ENCODE peak calls at places on chromosomes 11 and 22, in seven cellular contexts. Y is HCT116, H is K562, S is SK-N-SH, P is HepG2, X is H1, T is GM12878. U is an unnamed sample.

GRCh38 chr11:82004537-82005213 is 729.0 kb downstream of the FAM181B start:
- DNase-seq in H (no peak), S (no peak), Y (no peak), X (no peak), P (no peak), T (no peak), U (no peak)

GRCh38 chr22:44381761-44382454 is 69.2 kb upstream of the SHISAL1 start:
- DNase-seq in S (no peak), X (no peak), T (no peak), P (no peak), Y (no peak), H (no peak), U (no peak)

GRCh38 chr11:71499125-71499524 is 27.9 kb upstream of the KRTAP5-7 start:
- DNase-seq in H (no peak), P (no peak), S (peak), T (no peak), Y (no peak), X (no peak), U (no peak)

GRCh38 chr11:68113986-68114385 is 7.2 kb downstream of the CHKA start:
- DNase-seq in Y (no peak), H (no peak), T (no peak), S (no peak), X (no peak), P (no peak), U (no peak)

GRCh38 chr22:46281866-46282678 is 14.3 kb downstream of the TTC38 start:
- DNase-seq in Y (no peak), S (no peak), T (no peak), X (no peak), H (no peak), P (no peak), U (no peak)

GRCh38 chr11:70082829-70083228 is 4.7 kb downstream of the ANO1 start:
- DNase-seq in H (peak), Y (no peak), S (no peak), T (no peak), P (no peak), X (no peak), U (peak)

GRCh38 chr11:46127150-46127638 is 5.9 kb upstream of the PHF21A start:
- DNase-seq in S (peak), X (no peak), T (no peak), P (peak), H (peak), Y (peak), U (peak)

GRCh38 chr11:45444796-45445195 is 158.7 kb upstream of the SYT13 start:
- DNase-seq in S (no peak), H (no peak), X (no peak), T (no peak), P (no peak), Y (no peak), U (no peak)

GRCh38 chr22:27801616-27802388 is at the start of gene MN1:
- DNase-seq in X (peak), H (no peak), S (peak), P (no peak), T (no peak), Y (no peak), U (peak)

GRCh38 chr11:60910281-60910687 is 3.7 kb upstream of the TMEM109 start:
- DNase-seq in H (no peak), P (no peak), Y (no peak), S (no peak), X (no peak), T (peak), U (no peak)

GRCh38 chr11:122559734-122560382 is 95.7 kb upstream of the UBASH3B start:
- DNase-seq in Y (peak), T (no peak), P (peak), H (peak), S (no peak), X (peak), U (peak)

GRCh38 chr22:36244522-36245391 is 5.4 kb upstream of the APOL2 start:
- DNase-seq in H (no peak), P (no peak), Y (no peak), X (no peak), T (no peak), S (no peak), U (no peak)

GRCh38 chr11:44308256-44308922 is 1.6 kb downstream of the ALX4 start:
- DNase-seq in H (no peak), Y (no peak), S (no peak), X (peak), P (no peak), T (no peak), U (no peak)

GRCh38 chr11:10225553-10225952 is 68.5 kb downstream of the SBF2 start:
- DNase-seq in P (no peak), Y (no peak), X (no peak), T (no peak), H (no peak), S (no peak), U (no peak)

GRCh38 chr11:299081-299891 is at the start of gene IFITM5:
- DNase-seq in T (no peak), X (no peak), H (no peak), S (no peak), Y (no peak), P (no peak), U (no peak)

GRCh38 chr11:102241026-102241425 is 76.3 kb upstream of the BIRC3 start:
- DNase-seq in H (no peak), X (no peak), Y (no peak), S (no peak), T (no peak), P (no peak), U (no peak)

GRCh38 chr11:121588747-121589146 is 136.0 kb upstream of the SORL1-AS1 start:
- DNase-seq in Y (no peak), P (no peak), S (no peak), H (peak), X (no peak), T (no peak), U (no peak)

GRCh38 chr11:17230867-17231851 is 23.4 kb upstream of the PIK3C2A start:
- DNase-seq in H (no peak), T (peak), X (no peak), P (no peak), Y (no peak), S (no peak), U (no peak)

GRCh38 chr22:25494774-25495173 is 69.7 kb upstream of the GRK3 start:
- DNase-seq in S (no peak), T (peak), H (peak), X (no peak), Y (no peak), P (no peak), U (no peak)

GRCh38 chr11:2571598-2572281 is 126.9 kb downstream of the KCNQ1 start:
- DNase-seq in H (no peak), T (no peak), S (no peak), P (no peak), Y (no peak), X (no peak), U (no peak)

GRCh38 chr11:2572491-2573239 is 127.1 kb downstream of the KCNQ1OT1 start:
- DNase-seq in Y (no peak), H (no peak), S (no peak), X (no peak), T (no peak), P (no peak), U (no peak)

GRCh38 chr11:2574553-2575535 is 125.0 kb downstream of the KCNQ1OT1 start:
- DNase-seq in X (no peak), P (no peak), Y (no peak), S (no peak), H (peak), T (no peak), U (no peak)

GRCh38 chr11:2574043-2574552 is 125.7 kb downstream of the KCNQ1OT1 start:
- DNase-seq in H (no peak), Y (no peak), X (no peak), S (no peak), P (no peak), T (no peak), U (no peak)

DNA sequence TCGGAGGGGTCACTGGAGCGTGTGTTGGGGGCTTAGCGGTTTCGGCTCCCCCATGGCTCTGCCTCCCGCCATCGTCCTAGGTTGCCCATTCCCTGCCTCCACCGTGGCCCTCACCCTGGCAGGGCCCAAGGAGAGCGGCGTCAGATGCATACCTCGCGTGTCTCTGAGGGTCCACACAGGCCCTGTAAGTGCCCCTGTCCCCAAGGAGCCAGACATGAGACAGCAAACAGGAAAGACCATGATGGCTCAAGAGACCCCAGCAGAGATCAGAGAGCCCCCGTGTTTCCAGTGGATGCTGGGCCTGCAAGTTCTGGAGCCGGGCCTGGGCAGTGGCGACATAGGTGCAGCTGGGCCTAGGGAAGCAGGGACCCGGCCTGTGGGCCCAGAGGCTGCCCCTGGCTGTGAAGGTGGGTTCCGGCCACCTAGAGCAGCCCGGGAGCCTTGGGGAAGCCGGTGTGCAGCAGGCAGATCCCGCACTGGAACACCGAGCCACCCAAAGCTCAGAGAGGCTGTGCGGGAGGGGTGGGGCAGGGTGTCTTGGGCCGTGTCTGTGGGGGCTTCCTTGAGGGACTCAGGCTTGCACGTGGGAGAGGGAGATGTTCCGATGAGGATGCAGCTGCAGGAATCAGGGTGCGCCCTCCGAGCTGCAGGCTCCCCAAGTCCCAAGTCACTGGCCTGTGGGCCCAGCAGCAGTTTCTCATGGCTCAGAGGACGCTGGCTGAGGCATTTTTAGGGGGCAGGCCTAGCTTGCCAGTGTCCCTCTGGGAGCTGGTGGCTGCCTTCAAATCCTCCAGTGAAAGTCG is 126.4 kb downstream of the KCNQ1OT1 start:
- DNase-seq in Y (no peak), P (no peak), S (no peak), X (no peak), T (no peak), H (no peak), U (no peak)
- TF ChIP-seq JUND in Y (no peak), P (no peak), S (no peak), X (no peak), T (no peak), H (no peak), U (no peak)

DNA sequence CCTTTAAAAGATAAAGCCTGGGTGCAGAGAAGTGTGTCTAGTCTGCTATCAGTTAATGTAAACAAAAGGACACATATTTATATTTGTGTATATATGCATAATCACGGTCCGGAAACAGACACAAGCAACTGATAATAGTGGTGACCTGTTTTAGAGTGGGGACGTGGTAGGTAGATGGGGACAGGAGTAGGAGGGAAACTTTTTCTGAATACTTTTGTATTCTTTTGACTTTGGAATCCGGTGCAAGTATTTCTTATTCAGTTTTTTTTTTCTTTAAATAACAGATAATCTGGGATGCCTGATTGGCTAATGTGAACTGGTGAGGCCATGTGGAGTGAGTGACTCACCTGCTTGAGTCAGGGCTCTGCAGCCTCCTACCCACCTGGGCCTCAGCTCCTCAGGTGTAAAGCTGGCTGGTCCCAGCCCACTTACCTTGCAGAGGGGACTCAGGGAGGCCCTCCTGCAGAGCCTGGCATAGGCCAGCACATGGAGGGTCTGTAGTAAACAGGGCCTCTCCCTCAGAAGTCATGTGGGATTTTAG is 15.3 kb downstream of the MICAL2 start:
- DNase-seq in T (no peak), Y (peak), H (peak), S (no peak), P (no peak), X (no peak), U (no peak)
- TF ChIP-seq JUND in T (no peak), Y (peak), H (peak), S (no peak), P (no peak), X (no peak), U (no peak)

GRCh38 chr22:30947821-30948454 is 20.6 kb downstream of the MORC2 start:
- DNase-seq in Y (peak), H (peak), X (no peak), P (peak), S (peak), T (no peak), U (peak)
- TF ChIP-seq JUND in Y (no peak), H (no peak), X (no peak), P (no peak), S (no peak), T (no peak), U (no peak)

DNA sequence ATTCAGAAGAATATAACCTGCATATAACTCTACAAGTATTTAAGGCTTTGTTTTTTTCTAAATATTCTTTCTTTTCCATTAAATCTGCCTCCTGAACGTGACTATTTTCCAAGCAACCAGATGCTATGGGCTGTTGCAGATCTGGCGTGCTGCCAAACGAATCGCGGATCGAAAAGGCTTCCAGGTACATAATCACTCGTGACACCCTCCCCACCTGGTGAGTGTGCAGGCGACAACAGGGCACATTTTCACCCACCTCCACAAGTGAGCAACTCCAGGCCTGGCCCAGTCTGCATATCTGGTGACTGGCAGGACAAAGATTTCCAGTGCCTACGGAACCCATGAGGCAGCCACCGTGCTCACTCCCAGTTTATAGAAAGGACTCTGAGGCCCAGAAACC is 660.1 kb downstream of the OPCML start:
- DNase-seq in Y (no peak), H (no peak), T (no peak), P (no peak), S (no peak), X (no peak), U (no peak)
- TF ChIP-seq JUND in Y (no peak), H (no peak), T (no peak), P (no peak), S (no peak), X (no peak), U (no peak)

DNA sequence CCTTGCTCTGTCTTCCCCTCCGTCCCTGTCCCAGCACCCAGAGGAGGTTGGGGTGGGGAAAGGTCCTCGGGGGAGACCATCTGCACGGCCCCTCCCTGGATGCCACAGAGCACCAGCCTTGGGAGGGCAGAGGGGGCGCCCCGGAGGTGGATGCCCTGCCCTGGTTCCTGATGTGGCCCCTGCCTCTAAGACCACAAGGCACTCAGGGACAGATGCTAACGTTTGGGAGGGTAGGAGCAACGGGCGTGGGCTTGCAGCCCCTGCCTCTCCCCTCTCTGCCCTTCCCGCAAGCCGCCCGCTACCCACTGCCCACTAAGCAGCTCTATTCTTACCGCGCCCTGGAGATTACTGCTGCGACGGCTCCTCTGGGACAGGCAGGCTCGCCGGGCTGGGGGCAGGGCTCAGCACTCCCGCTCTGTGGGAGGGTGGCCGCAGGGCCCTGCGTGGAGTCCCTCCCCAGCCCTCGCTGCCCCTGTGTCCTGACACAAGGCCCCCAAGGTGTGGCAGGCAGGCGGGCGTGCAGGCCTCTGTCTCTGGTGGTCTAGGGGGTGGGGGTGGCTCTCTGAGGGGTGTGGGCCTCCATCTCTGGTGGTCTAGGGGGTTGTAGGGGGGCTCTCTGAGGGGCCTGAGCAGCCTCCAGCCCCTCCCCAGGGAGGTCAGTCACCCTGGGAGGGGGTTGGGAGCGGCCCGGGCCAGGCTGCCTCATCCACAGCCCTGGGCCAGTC is 14.9 kb downstream of the BRSK2 start:
- DNase-seq in Y (no peak), P (no peak), T (no peak), X (no peak), H (no peak), S (no peak), U (no peak)
- TF ChIP-seq JUND in Y (no peak), P (no peak), T (no peak), X (no peak), H (no peak), S (no peak), U (no peak)